ENCODE peak calls at places on chromosomes 4 and X, in seven cellular contexts. D is hepatocyte; X is activated effector memory CD4-positive, alpha-beta T cell treated with Interleukin-2 at 50 U/mL for 16 hours; Y is mesendoderm; I is activated CD8-positive, alpha-beta T cell treated with anti-CD3 and anti-CD28 coated beads, Interleukin-2, amount 10 ng/mL, durations not matched to agents 7 days and 5 days; T is activated CD4-positive, alpha-beta T cell treated with anti-CD3 and anti-CD28 coated beads for 24 hours; A is SW 1271. L is an unnamed sample.

GRCh38 chr4:125849869-125850268 is 535.1 kb downstream of the FAT4 start:
- DNase-seq in D (no peak), X (no peak), Y (no peak), I (no peak), T (no peak), A (no peak), L (no peak)

GRCh38 chr4:67428819-67429218 is 116.5 kb downstream of the CENPC start:
- DNase-seq in D (no peak), X (no peak), Y (no peak), I (no peak), T (no peak), A (no peak), L (no peak)

GRCh38 chrX:154967603-154968002 is 54.9 kb downstream of the F8 start:
- DNase-seq in D (no peak), X (no peak), Y (no peak), I (no peak), T (no peak), A (peak; percentile 77), L (no peak)

GRCh38 chr4:68076194-68076593 is 53.5 kb downstream of the TMPRSS11F start:
- DNase-seq in D (no peak), X (no peak), Y (peak; percentile 33), I (no peak), T (no peak), A (no peak), L (no peak)

GRCh38 chr4:151218343-151218742 is 58.6 kb upstream of the PRSS48 start:
- DNase-seq in D (no peak), X (no peak), Y (peak; percentile 21), I (no peak), T (no peak), A (no peak), L (no peak)

GRCh38 chrX:33210156-33210555 is 1.2 kb downstream of the DMD start:
- DNase-seq in D (no peak), X (no peak), Y (no peak), I (no peak), T (no peak), A (no peak), L (no peak)

GRCh38 chr4:10094841-10095240 is 21.8 kb downstream of the WDR1 start:
- DNase-seq in D (no peak), X (no peak), Y (no peak), I (no peak), T (no peak), A (no peak), L (peak; percentile 4)

GRCh38 chr4:147025042-147025441 is 79.4 kb upstream of the TTC29 start:
- DNase-seq in D (no peak), X (no peak), Y (peak; percentile 16), I (no peak), T (no peak), A (no peak), L (no peak)

GRCh38 chr4:184960505-184960971 is 57.8 kb upstream of the HELT start:
- DNase-seq in D (peak; percentile 31), X (no peak), Y (no peak), I (no peak), T (no peak), A (no peak), L (no peak)

GRCh38 chr4:8061145-8061544 is 97.5 kb downstream of the ABLIM2 start:
- DNase-seq in D (no peak), X (no peak), Y (no peak), I (no peak), T (no peak), A (no peak), L (no peak)

GRCh38 chrX:130772313-130773140 is 130.5 kb downstream of the ENOX2 start:
- DNase-seq in D (no peak), X (no peak), Y (peak; percentile 60), I (no peak), T (no peak), A (no peak), L (peak; percentile 71)

GRCh38 chr4:244471-244870 is 60.8 kb downstream of the ZNF732 start:
- DNase-seq in D (peak; percentile 26), X (peak; percentile 18), Y (peak; percentile 64), I (peak; percentile 65), T (peak; percentile 49), A (peak; percentile 14), L (no peak)

GRCh38 chrX:10972731-10973130 is 138.4 kb upstream of the HCCS start:
- DNase-seq in D (no peak), X (no peak), Y (no peak), I (no peak), T (no peak), A (no peak), L (no peak)

GRCh38 chrX:103846395-103846794 is 14.3 kb upstream of the RAB9B start:
- DNase-seq in D (no peak), X (no peak), Y (no peak), I (no peak), T (no peak), A (no peak), L (no peak)

GRCh38 chr4:153205028-153205648 is 895 bp downstream of the TRIM2 start:
- DNase-seq in D (peak; percentile 80), X (peak; percentile 43), Y (peak; percentile 95), I (peak; percentile 38), T (no peak), A (no peak), L (no peak)

GRCh38 chr4:1247811-1248261 is 1.1 kb downstream of the CTBP1 start:
- DNase-seq in D (no peak), X (no peak), Y (no peak), I (no peak), T (no peak), A (no peak), L (no peak)

GRCh38 chrX:112867570-112867969 is 26.9 kb upstream of the AMOT start:
- DNase-seq in D (peak; percentile 48), X (no peak), Y (peak; percentile 42), I (no peak), T (no peak), A (no peak), L (no peak)

GRCh38 chr4:1032861-1033260 is 21.4 kb downstream of the FGFRL1 start:
- DNase-seq in D (no peak), X (no peak), Y (no peak), I (no peak), T (no peak), A (no peak), L (no peak)

GRCh38 chrX:134671207-134671750 is 13.0 kb upstream of the PLAC1 start:
- DNase-seq in D (no peak), X (no peak), Y (no peak), I (no peak), T (no peak), A (no peak), L (no peak)

GRCh38 chr4:15702941-15703403 is at the start of gene BST1:
- DNase-seq in D (peak; percentile 48), X (peak; percentile 29), Y (no peak), I (peak; percentile 61), T (peak; percentile 13), A (no peak), L (no peak)

GRCh38 chr4:7507381-7507780 is 72.7 kb upstream of the PSAPL1 start:
- DNase-seq in D (no peak), X (no peak), Y (no peak), I (no peak), T (no peak), A (no peak), L (no peak)

GRCh38 chr4:42729505-42730237 is 72.8 kb upstream of the ATP8A1 start:
- DNase-seq in D (no peak), X (no peak), Y (no peak), I (no peak), T (no peak), A (no peak), L (no peak)